ENCODE peak calls at places on chromosomes 11 and 22, in five cellular contexts. X, W, R, S and Q are unnamed samples.

GRCh38 chr11:47886096-47886495 is 37.9 kb upstream of the NUP160 start:
- DNase-seq in X (no peak), W (peak), R (no peak), S (peak), Q (no peak)

GRCh38 chr11:102955624-102956023 is at the start of gene MMP13:
- DNase-seq in X (no peak), W (no peak), R (peak), S (no peak), Q (no peak)

GRCh38 chr22:30314918-30315317 is 11.8 kb downstream of the TBC1D10A start:
- DNase-seq in X (no peak), W (peak), R (peak), S (no peak), Q (peak)

GRCh38 chr11:111429066-111429506 is 50.0 kb upstream of the POU2AF1 start:
- DNase-seq in X (peak), W (peak), R (peak), S (peak), Q (peak)

GRCh38 chr11:126799974-126800373 is 200.6 kb downstream of the KIRREL3 start:
- DNase-seq in X (no peak), W (no peak), R (peak), S (no peak), Q (no peak)

GRCh38 chr11:114197799-114198500 is 98.2 kb upstream of the NNMT start:
- DNase-seq in X (no peak), W (peak), R (peak), S (peak), Q (no peak)

GRCh38 chr11:34296412-34296811 is 61.4 kb downstream of the ABTB2 start:
- DNase-seq in X (no peak), W (no peak), R (no peak), S (no peak), Q (no peak)

GRCh38 chr11:133230446-133230845 is 301.9 kb downstream of the OPCML start:
- DNase-seq in X (no peak), W (no peak), R (no peak), S (peak), Q (no peak)

GRCh38 chr22:32309585-32310251 is 47.9 kb upstream of the RFPL3 start:
- DNase-seq in X (no peak), W (no peak), R (no peak), S (no peak), Q (no peak)

GRCh38 chr11:9142732-9143131 is 51.3 kb upstream of the SCUBE2 start:
- DNase-seq in X (no peak), W (no peak), R (no peak), S (no peak), Q (no peak)

GRCh38 chr22:46471901-46472721 is 65.3 kb downstream of the CELSR1 start:
- DNase-seq in X (no peak), W (no peak), R (peak), S (peak), Q (no peak)

GRCh38 chr22:30474683-30475424 is 3.0 kb upstream of the SEC14L3 start:
- DNase-seq in X (no peak), W (no peak), R (no peak), S (no peak), Q (no peak)

GRCh38 chr11:15901046-15901445 is 455.3 kb downstream of the SOX6 start:
- DNase-seq in X (no peak), W (no peak), R (no peak), S (peak), Q (peak)

GRCh38 chr11:92308366-92308765 is 83.7 kb downstream of the FAT3 start:
- DNase-seq in X (no peak), W (no peak), R (no peak), S (no peak), Q (no peak)

GRCh38 chr11:118048472-118049370 is 28.2 kb upstream of the TMPRSS4 start:
- DNase-seq in X (no peak), W (no peak), R (no peak), S (no peak), Q (no peak)

GRCh38 chr11:78985654-78986053 is 411.0 kb upstream of the NARS2 start:
- DNase-seq in X (no peak), W (no peak), R (no peak), S (no peak), Q (no peak)

GRCh38 chr11:77547863-77548551 is 41.7 kb upstream of the AQP11 start:
- DNase-seq in X (no peak), W (peak), R (peak), S (peak), Q (no peak)

GRCh38 chr11:1102221-1102971 is 27.7 kb downstream of the MUC2 start:
- DNase-seq in X (no peak), W (no peak), R (no peak), S (no peak), Q (no peak)

GRCh38 chr11:118210323-118210722 is 14.5 kb downstream of the JAML start:
- DNase-seq in X (no peak), W (no peak), R (no peak), S (no peak), Q (no peak)

GRCh38 chr11:72613977-72614376 is 60.2 kb downstream of the PDE2A start:
- DNase-seq in X (no peak), W (no peak), R (no peak), S (no peak), Q (no peak)

GRCh38 chr11:1232328-1233321 is 9.8 kb downstream of the MUC5B start:
- DNase-seq in X (no peak), W (no peak), R (no peak), S (no peak), Q (peak)

GRCh38 chr11:68569357-68569756 is 108.8 kb downstream of the PPP6R3 start:
- DNase-seq in X (no peak), W (peak), R (no peak), S (no peak), Q (no peak)

GRCh38 chr22:23774922-23775436 is 2.3 kb downstream of the MMP11 start:
- DNase-seq in X (no peak), W (peak), R (peak), S (peak), Q (no peak)

GRCh38 chr22:26846645-26847044 is 189.3 kb downstream of the MIAT start:
- DNase-seq in X (no peak), W (peak), R (peak), S (no peak), Q (no peak)

GRCh38 chr11:35066783-35067476 is 72.0 kb upstream of the CD44 start:
- DNase-seq in X (no peak), W (no peak), R (no peak), S (no peak), Q (peak)

GRCh38 chr22:22088658-22089458 is 106.3 kb upstream of the TOP3B start:
- DNase-seq in X (no peak), W (no peak), R (no peak), S (no peak), Q (no peak)

GRCh38 chr22:17436382-17436951 is 67.2 kb downstream of the CECR2 start:
- DNase-seq in X (no peak), W (peak), R (no peak), S (peak), Q (no peak)

GRCh38 chr11:64060861-64061444 is 25.2 kb downstream of the FLRT1 start:
- DNase-seq in X (peak), W (peak), R (no peak), S (peak), Q (peak)

GRCh38 chr22:24134090-24134846 is 47.0 kb upstream of the SUSD2 start:
- DNase-seq in X (peak), W (no peak), R (no peak), S (no peak), Q (peak)

GRCh38 chr11:115084191-115084590 is 405.9 kb downstream of the NXPE2 start:
- DNase-seq in X (no peak), W (no peak), R (no peak), S (no peak), Q (no peak)

GRCh38 chr11:30706276-30706675 is 120.1 kb upstream of the MPPED2 start:
- DNase-seq in X (no peak), W (no peak), R (no peak), S (no peak), Q (no peak)

GRCh38 chr22:30460147-30460546 is 11.7 kb downstream of the SEC14L3 start:
- DNase-seq in X (no peak), W (no peak), R (no peak), S (no peak), Q (no peak)

GRCh38 chr22:30824711-30825110 is 130.0 kb downstream of the OSBP2 start:
- DNase-seq in X (no peak), W (no peak), R (no peak), S (no peak), Q (no peak)

GRCh38 chr11:83823461-83824025 is 537.4 kb upstream of the CCDC90B start:
- DNase-seq in X (no peak), W (peak), R (no peak), S (no peak), Q (no peak)

GRCh38 chr11:35912883-35913614 is 30.8 kb upstream of the LDLRAD3 start:
- DNase-seq in X (no peak), W (no peak), R (no peak), S (no peak), Q (no peak)

GRCh38 chr11:65041206-65042035 is at the start of gene SAC3D1:
- DNase-seq in X (peak), W (no peak), R (no peak), S (peak), Q (peak)